ENCODE peak calls at places on chromosome 1, in eight cellular contexts. N, M, J, F, X, C, E and V are unnamed samples.

GRCh38 chr1:189962171-189962570 is 515.5 kb downstream of the BRINP3 start:
- DNase-seq in N (no peak), M (no peak), J (peak; percentile 92), F (no peak), X (no peak), C (no peak), E (no peak), V (no peak)

GRCh38 chr1:167862432-167863076 is 51.4 kb downstream of the ADCY10 start:
- DNase-seq in N (no peak), M (no peak), J (no peak), F (no peak), X (no peak), C (no peak), E (no peak), V (no peak)

GRCh38 chr1:9150582-9151290 is 21.8 kb upstream of the GPR157 start:
- DNase-seq in N (no peak), M (no peak), J (no peak), F (no peak), X (no peak), C (peak; percentile 46), E (peak; percentile 79), V (no peak)

GRCh38 chr1:164771568-164772350 is 212.8 kb downstream of the PBX1 start:
- DNase-seq in N (no peak), M (no peak), J (peak; percentile 64), F (no peak), X (no peak), C (peak; percentile 74), E (no peak), V (no peak)

GRCh38 chr1:55378582-55378981 is 163.4 kb upstream of the USP24 start:
- DNase-seq in N (no peak), M (peak; percentile 71), J (peak; percentile 40), F (peak; percentile 65), X (peak; percentile 23), C (peak; percentile 23), E (no peak), V (no peak)

GRCh38 chr1:41907446-41907845 is 11.3 kb downstream of the HIVEP3 start:
- DNase-seq in N (no peak), M (no peak), J (no peak), F (no peak), X (no peak), C (no peak), E (no peak), V (no peak)

GRCh38 chr1:2439369-2439768 is 27.0 kb upstream of the PEX10 start:
- DNase-seq in N (no peak), M (no peak), J (no peak), F (no peak), X (no peak), C (no peak), E (no peak), V (no peak)

GRCh38 chr1:6545276-6545934 is 8.9 kb downstream of the NOL9 start:
- DNase-seq in N (peak; percentile 51), M (no peak), J (no peak), F (no peak), X (no peak), C (no peak), E (no peak), V (peak; percentile 33)

GRCh38 chr1:42730988-42731387 is 9.0 kb downstream of the CLDN19 start:
- DNase-seq in N (peak; percentile 47), M (no peak), J (no peak), F (no peak), X (peak; percentile 55), C (no peak), E (no peak), V (no peak)

GRCh38 chr1:114318951-114319350 is 165.3 kb upstream of the SYT6 start:
- DNase-seq in N (no peak), M (no peak), J (no peak), F (no peak), X (no peak), C (no peak), E (no peak), V (no peak)

GRCh38 chr1:95084317-95085176 is 11.8 kb upstream of the ALG14 start:
- DNase-seq in N (no peak), M (peak; percentile 45), J (peak; percentile 56), F (no peak), X (no peak), C (no peak), E (no peak), V (no peak)

GRCh38 chr1:70914224-70914623 is 133.4 kb downstream of the PTGER3 start:
- DNase-seq in N (no peak), M (no peak), J (no peak), F (no peak), X (no peak), C (no peak), E (no peak), V (no peak)

GRCh38 chr1:54970901-54971300 is 9.5 kb upstream of the TMEM61 start:
- DNase-seq in N (no peak), M (no peak), J (no peak), F (no peak), X (no peak), C (no peak), E (no peak), V (no peak)

GRCh38 chr1:53590581-53591515 is 131.6 kb downstream of the DMRTB1 start:
- DNase-seq in N (peak; percentile 35), M (no peak), J (no peak), F (no peak), X (peak; percentile 0), C (peak; percentile 61), E (no peak), V (no peak)

GRCh38 chr1:15038232-15039016 is 115.1 kb upstream of the TMEM51 start:
- DNase-seq in N (no peak), M (peak; percentile 41), J (peak; percentile 11), F (no peak), X (no peak), C (no peak), E (no peak), V (no peak)

GRCh38 chr1:214439352-214440119 is 111.9 kb downstream of the PTPN14 start:
- DNase-seq in N (no peak), M (no peak), J (no peak), F (peak; percentile 64), X (peak; percentile 28), C (peak; percentile 57), E (no peak), V (no peak)

GRCh38 chr1:178488393-178488792 is 8.4 kb downstream of the CLEC20A start:
- DNase-seq in N (peak; percentile 13), M (no peak), J (no peak), F (no peak), X (no peak), C (no peak), E (no peak), V (no peak)

GRCh38 chr1:16012590-16013219 is 5.1 kb downstream of the HSPB7 start:
- DNase-seq in N (no peak), M (peak; percentile 96), J (peak; percentile 69), F (peak; percentile 54), X (peak; percentile 66), C (peak; percentile 81), E (peak; percentile 81), V (no peak)

GRCh38 chr1:205325334-205325884 is 3.9 kb upstream of the NUAK2 start:
- DNase-seq in N (peak; percentile 77), M (peak; percentile 75), J (peak; percentile 86), F (peak; percentile 55), X (peak; percentile 75), C (peak; percentile 62), E (peak; percentile 64), V (peak; percentile 65)

GRCh38 chr1:117672756-117673155 is 66.9 kb downstream of the TENT5C start:
- DNase-seq in N (peak; percentile 17), M (no peak), J (no peak), F (no peak), X (no peak), C (no peak), E (peak; percentile 44), V (no peak)

GRCh38 chr1:224054611-224055010 is 59.3 kb upstream of the FBXO28 start:
- DNase-seq in N (no peak), M (no peak), J (no peak), F (no peak), X (no peak), C (no peak), E (no peak), V (no peak)

GRCh38 chr1:207049514-207049913 is 1.5 kb downstream of the YOD1 start:
- DNase-seq in N (no peak), M (no peak), J (no peak), F (no peak), X (no peak), C (no peak), E (no peak), V (no peak)

GRCh38 chr1:207047529-207047928 is 3.5 kb downstream of the YOD1 start:
- DNase-seq in N (no peak), M (no peak), J (no peak), F (no peak), X (no peak), C (no peak), E (no peak), V (no peak)

GRCh38 chr1:207049974-207050391 is 1.0 kb downstream of the YOD1 start:
- DNase-seq in N (peak; percentile 61), M (peak; percentile 64), J (peak; percentile 88), F (peak; percentile 42), X (peak; percentile 72), C (no peak), E (no peak), V (peak; percentile 31)

GRCh38 chr1:207050428-207050767 is 610 bp downstream of the YOD1 start:
- DNase-seq in N (no peak), M (no peak), J (peak; percentile 67), F (peak; percentile 27), X (no peak), C (no peak), E (no peak), V (peak; percentile 26)

GRCh38 chr1:207049054-207049453 is 2.0 kb downstream of the YOD1 start:
- DNase-seq in N (no peak), M (no peak), J (no peak), F (no peak), X (no peak), C (no peak), E (no peak), V (no peak)
- H3K4me1 ChIP-seq in N (peaks cover 28% of the 10 kb centered on the region), M (peaks cover 23% of the 10 kb centered on the region), J (peaks cover 49% of the 10 kb centered on the region), F (no peaks in the 10 kb centered on the region), X (peaks cover 73% of the 10 kb centered on the region), C (no peaks in the 10 kb centered on the region), E (peaks cover 77% of the 10 kb centered on the region), V (peaks cover 39% of the 10 kb centered on the region)

DNA sequence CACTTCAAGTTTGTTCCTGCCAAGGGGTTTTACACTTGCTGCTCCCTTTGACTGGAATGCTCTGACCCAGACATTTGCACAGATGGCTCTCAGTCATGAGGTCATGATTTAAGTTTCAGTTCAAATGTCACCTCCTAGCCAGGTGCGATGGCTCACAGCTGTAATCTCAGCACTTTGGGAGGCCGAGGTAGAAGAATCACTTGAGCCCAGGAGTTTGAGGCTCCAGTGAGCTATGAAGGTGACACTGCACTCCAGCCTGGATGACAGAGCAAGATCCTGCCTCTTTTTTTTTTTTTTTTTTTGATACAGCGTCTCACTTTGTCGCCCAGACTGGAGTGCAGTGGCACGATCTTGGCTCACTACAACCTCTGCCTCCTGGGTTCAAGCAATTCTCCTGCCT is 4.5 kb upstream of the ZMYM4 start:
- DNase-seq in N (no peak), M (no peak), J (no peak), F (no peak), X (no peak), C (no peak), E (no peak), V (no peak)
- H3K4me1 ChIP-seq in N (peaks cover 5% of the 10 kb centered on the region), M (no peaks in the 10 kb centered on the region), J (peaks cover 16% of the 10 kb centered on the region), F (no peaks in the 10 kb centered on the region), X (peaks cover 16% of the 10 kb centered on the region), C (no peaks in the 10 kb centered on the region), E (peaks cover 20% of the 10 kb centered on the region), V (peaks cover 7% of the 10 kb centered on the region)

GRCh38 chr1:18928406-18928805 is 26.1 kb upstream of the ALDH4A1 start:
- DNase-seq in N (no peak), M (no peak), J (no peak), F (no peak), X (no peak), C (no peak), E (no peak), V (no peak)
- H3K4me1 ChIP-seq in N (peaks cover 75% of the 10 kb centered on the region), M (peaks cover 17% of the 10 kb centered on the region), J (peaks cover 48% of the 10 kb centered on the region), F (peaks cover 26% of the 10 kb centered on the region), X (peaks cover 31% of the 10 kb centered on the region), C (peaks cover 26% of the 10 kb centered on the region), E (peaks cover 55% of the 10 kb centered on the region), V (peaks cover 72% of the 10 kb centered on the region)

GRCh38 chr1:232553050-232553754 is 76.7 kb downstream of the SIPA1L2 start:
- DNase-seq in N (no peak), M (peak; percentile 77), J (peak; percentile 20), F (peak; percentile 25), X (peak; percentile 30), C (peak; percentile 25), E (peak; percentile 86), V (no peak)
- H3K4me1 ChIP-seq in N (no peaks in the 10 kb centered on the region), M (peaks cover 74% of the 10 kb centered on the region), J (peaks cover 9% of the 10 kb centered on the region), F (no peaks in the 10 kb centered on the region), X (peaks cover 61% of the 10 kb centered on the region), C (no peaks in the 10 kb centered on the region), E (peaks cover 45% of the 10 kb centered on the region), V (no peaks in the 10 kb centered on the region)